ENCODE peak calls at places on chromosome 10, in five cellular contexts. I, E, M, L and U are unnamed samples.
A peak's percentile ranks its signal among the peaks of the same experiment; 100 is the strongest.

GRCh38 chr10:43251664-43252165 is 15.2 kb downstream of the RASGEF1A start:
- DNase-seq in L (no peak), M (no peak), I (no peak), E (peak; percentile 21), U (no peak)

GRCh38 chr10:110684800-110685446 is 40.8 kb downstream of the RBM20 start:
- DNase-seq in L (no peak), M (no peak), I (no peak), E (no peak), U (no peak)

GRCh38 chr10:85767936-85768335 is 598.7 kb downstream of the GRID1 start:
- DNase-seq in I (no peak), L (no peak), E (no peak), M (no peak), U (no peak)

GRCh38 chr10:90935581-90936292 is 14.8 kb upstream of the ANKRD1 start:
- DNase-seq in M (no peak), E (no peak), L (no peak), I (no peak), U (no peak)

GRCh38 chr10:13984647-13985155 is 346.0 kb downstream of the FRMD4A start:
- DNase-seq in I (no peak), E (no peak), M (no peak), L (no peak), U (no peak)

GRCh38 chr10:482036-482435 is 207.4 kb downstream of the DIP2C start:
- DNase-seq in L (no peak), E (no peak), I (no peak), M (no peak), U (no peak)

GRCh38 chr10:72539137-72539536 is 86.7 kb downstream of the MICU1 start:
- DNase-seq in I (no peak), L (no peak), E (no peak), M (no peak), U (no peak)

GRCh38 chr10:6507311-6507710 is 72.8 kb downstream of the PRKCQ start:
- DNase-seq in I (no peak), M (no peak), E (no peak), L (no peak), U (no peak)

GRCh38 chr10:100878291-100878910 is 34.4 kb upstream of the SLF2 start:
- DNase-seq in E (peak; percentile 80), L (peak; percentile 82), I (peak; percentile 45), M (peak; percentile 80), U (peak; percentile 93)

GRCh38 chr10:55449981-55450380 is 649.0 kb upstream of the PCDH15 start:
- DNase-seq in E (no peak), I (no peak), L (no peak), M (no peak), U (no peak)

GRCh38 chr10:17157024-17157423 is 27.4 kb upstream of the CUBN start:
- DNase-seq in L (no peak), E (no peak), I (no peak), M (no peak), U (no peak)

GRCh38 chr10:1180836-1181235 is 124.7 kb downstream of the WDR37 start:
- DNase-seq in M (no peak), L (no peak), I (no peak), E (no peak), U (no peak)

GRCh38 chr10:93916257-93917063 is 22.7 kb downstream of the SLC35G1 start:
- DNase-seq in M (peak; percentile 34), I (no peak), L (peak; percentile 22), E (peak; percentile 34), U (peak; percentile 83)

GRCh38 chr10:86556933-86557649 is 35.5 kb upstream of the WAPL start:
- DNase-seq in I (no peak), L (no peak), M (no peak), E (no peak), U (peak; percentile 30)

GRCh38 chr10:22323538-22324305 is 2.8 kb downstream of the BMI1 start:
- DNase-seq in E (no peak), M (no peak), I (no peak), L (no peak), U (no peak)

GRCh38 chr10:101130984-101131961 is at the start of gene TLX1:
- DNase-seq in E (peak; percentile 80), I (peak; percentile 44), L (no peak), M (no peak), U (no peak)

GRCh38 chr10:8059191-8059936 is 4.9 kb downstream of the GATA3 start:
- DNase-seq in L (no peak), E (no peak), M (no peak), I (no peak), U (peak; percentile 60)
- TF ChIP-seq JUND in L (no peak), E (no peak), M (no peak), I (no peak), U (peak; percentile 11)

GRCh38 chr10:132906106-132906505 is 36.3 kb downstream of the CFAP46 start:
- DNase-seq in I (no peak), E (no peak), L (no peak), M (no peak), U (no peak)

GRCh38 chr10:132908621-132909295 is 33.6 kb downstream of the CFAP46 start:
- DNase-seq in L (no peak), I (no peak), M (no peak), E (no peak), U (no peak)

GRCh38 chr10:132909491-132910071 is 32.8 kb downstream of the CFAP46 start:
- DNase-seq in E (no peak), M (no peak), I (no peak), L (no peak), U (no peak)

GRCh38 chr10:132906836-132907235 is 35.5 kb downstream of the CFAP46 start:
- DNase-seq in M (no peak), E (no peak), I (no peak), L (no peak), U (no peak)

DNA sequence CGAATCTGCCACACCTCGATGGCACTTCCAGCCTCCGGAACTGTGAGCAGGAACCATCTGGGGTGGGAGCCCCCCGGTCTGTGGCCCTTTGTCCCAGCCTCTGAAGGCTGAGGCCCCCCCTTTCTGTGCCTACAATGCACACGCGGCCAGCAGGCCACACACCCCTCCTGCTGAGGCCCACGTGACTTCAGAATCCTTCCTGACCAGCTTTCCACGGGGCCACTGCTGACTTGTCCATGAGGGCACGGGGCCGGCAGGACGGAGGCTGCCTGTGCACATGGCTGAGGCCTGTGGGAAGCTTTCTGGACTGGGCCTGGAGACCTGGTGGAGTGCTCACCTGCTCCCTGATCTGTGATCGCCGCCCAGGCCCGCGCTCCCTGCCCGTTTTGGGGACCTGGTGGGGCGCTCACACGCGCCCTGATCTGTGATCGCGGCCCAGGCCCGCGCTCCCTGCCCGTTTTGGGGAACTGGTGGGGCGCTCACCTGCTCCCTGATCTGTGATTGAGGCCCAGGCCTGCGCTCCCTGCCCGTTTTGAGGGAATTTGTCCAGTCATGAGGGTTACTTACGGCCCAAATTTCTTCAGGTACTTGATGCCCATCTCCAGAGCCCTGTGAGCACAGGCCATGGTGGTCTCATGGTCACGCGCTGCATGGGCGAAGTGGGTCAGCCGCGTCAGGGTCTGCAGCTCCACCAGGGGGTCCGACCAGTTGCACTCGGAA is 34.3 kb downstream of the CFAP46 start:
- DNase-seq in L (no peak), M (no peak), I (no peak), E (no peak), U (no peak)
- TF ChIP-seq JUND in L (no peak), M (no peak), I (no peak), E (no peak), U (no peak)

DNA sequence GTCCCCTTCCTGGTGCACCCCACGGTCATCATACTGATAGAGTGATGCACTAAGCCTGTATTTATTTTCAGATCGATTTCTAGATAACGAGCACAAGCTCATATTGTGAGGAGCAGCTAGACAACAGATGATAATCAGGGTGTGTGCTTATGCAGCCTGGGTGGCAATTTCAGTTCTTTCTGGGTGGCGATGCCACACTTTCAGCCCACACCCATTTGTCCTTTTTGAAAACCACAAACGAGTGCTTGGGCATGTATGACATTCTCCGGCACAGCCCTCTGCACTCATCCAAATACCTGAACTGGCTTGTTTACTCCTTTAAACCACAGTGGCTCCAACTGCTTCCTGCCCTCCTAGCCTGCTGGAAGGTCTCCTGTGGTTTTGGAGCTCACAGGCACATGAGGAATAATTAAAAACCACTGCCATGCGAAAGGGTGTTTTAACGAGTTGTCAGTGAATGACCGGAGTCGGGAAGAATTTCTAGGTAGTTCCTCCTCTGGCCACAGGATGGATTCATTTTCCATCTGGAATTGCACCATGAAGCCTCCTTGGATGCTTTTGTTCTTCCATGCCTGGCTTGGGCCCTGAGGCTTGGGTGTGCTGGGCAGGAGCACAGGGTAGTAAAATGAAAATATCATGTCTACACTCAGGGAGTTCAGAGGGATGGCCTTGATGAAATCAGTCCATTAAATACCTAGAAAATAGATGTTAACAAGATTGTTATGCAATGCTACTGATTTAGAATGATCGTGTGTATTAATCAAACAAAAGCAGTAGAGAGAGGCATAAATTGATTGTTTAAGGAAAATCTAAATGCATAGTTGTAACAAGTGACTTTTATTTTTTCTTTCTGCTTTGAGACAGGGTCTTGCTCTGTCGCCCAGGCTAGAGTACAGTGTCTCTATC is 52.4 kb upstream of the ITGB1 start:
- DNase-seq in I (peak; percentile 20), E (peak; percentile 46), L (peak; percentile 77), M (peak; percentile 34), U (peak; percentile 62)
- TF ChIP-seq JUND in I (no peak), E (no peak), L (peak; percentile 24), M (no peak), U (no peak)

GRCh38 chr10:74558403-74558802 is 268.0 kb upstream of the KAT6B start:
- DNase-seq in M (no peak), E (no peak), I (no peak), L (no peak), U (no peak)

GRCh38 chr10:74557098-74557497 is 269.3 kb upstream of the KAT6B start:
- DNase-seq in I (no peak), E (no peak), L (no peak), M (no peak), U (no peak)

GRCh38 chr10:74556072-74556705 is 270.2 kb upstream of the KAT6B start:
- DNase-seq in I (no peak), E (no peak), L (no peak), M (no peak), U (no peak)

DNA sequence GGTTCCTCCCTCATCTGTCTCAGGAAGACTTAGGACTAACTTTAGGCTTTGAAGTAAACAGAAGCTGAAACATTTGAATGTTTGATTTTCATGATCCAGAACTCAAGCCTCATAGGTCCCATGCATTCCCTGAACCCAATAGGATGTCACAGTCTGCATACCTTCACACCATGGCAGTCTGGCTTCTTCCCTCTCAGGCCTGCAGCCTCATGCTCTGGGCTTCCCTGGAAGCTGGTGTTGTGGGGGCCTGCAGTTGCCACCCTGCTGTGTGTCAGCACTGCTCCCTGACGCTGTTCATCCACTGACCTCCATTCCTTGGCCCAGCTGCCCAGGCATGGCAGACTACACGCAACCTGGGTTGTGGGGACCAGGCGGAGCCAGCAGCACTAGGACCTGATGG is 267.5 kb upstream of the KAT6B start:
- DNase-seq in M (no peak), I (no peak), L (no peak), E (no peak), U (no peak)
- TF ChIP-seq JUND in M (no peak), I (no peak), L (no peak), E (no peak), U (no peak)

GRCh38 chr10:69056129-69056528 is 31.8 kb upstream of the SRGN start:
- DNase-seq in L (no peak), M (no peak), I (no peak), E (no peak), U (no peak)
- TF ChIP-seq JUND in L (no peak), M (no peak), I (no peak), E (no peak), U (no peak)

DNA sequence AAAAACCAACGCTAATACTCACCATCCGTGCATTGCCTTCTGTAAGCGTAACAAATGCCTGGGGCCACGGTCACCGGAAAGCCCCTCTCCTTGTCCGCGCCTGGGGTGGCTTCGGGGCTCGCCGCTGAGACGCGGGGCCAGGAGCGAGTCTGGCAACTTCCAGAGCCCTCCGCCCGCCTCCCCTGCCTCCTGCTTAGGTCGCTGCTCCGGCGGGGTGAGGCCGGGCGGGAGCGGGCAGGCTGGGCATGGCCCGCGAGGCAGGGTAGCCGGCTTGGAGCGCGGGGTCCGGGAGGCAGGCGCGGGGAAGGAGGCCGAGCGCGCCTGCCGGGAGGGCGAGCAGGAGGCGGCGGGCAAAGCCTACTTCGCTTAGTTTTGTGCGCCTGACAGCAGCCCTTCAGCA is 13.0 kb upstream of the KAT6B start:
- DNase-seq in M (no peak), I (no peak), E (no peak), L (no peak), U (no peak)
- TF ChIP-seq JUND in M (no peak), I (no peak), E (no peak), L (no peak), U (no peak)